ENCODE peak calls at places on chromosomes 7 and 10, in ten cellular contexts. One of them, this sample, is unnamed.

GRCh38 chr10:96417432-96417831 is 58.6 kb upstream of the OPALIN start:
- DNase-seq in WERI-Rb-1: peak
- DNase-seq in cardiac muscle cell: peak
- DNase-seq in PC-3: peak
- DNase-seq in K562: no peak
- DNase-seq in fibroblast of lung: peak
- DNase-seq in transverse colon: no peak
- DNase-seq in hepatocyte: peak
- DNase-seq in heart right ventricle: no peak
- DNase-seq in tibial artery: no peak
- DNase-seq in this sample: no peak

GRCh38 chr7:22278660-22279059 is 78.3 kb downstream of the RAPGEF5 start:
- DNase-seq in K562: no peak
- DNase-seq in tibial artery: no peak
- DNase-seq in fibroblast of lung: no peak
- DNase-seq in PC-3: no peak
- DNase-seq in cardiac muscle cell: no peak
- DNase-seq in transverse colon: no peak
- DNase-seq in hepatocyte: no peak
- DNase-seq in WERI-Rb-1: no peak
- DNase-seq in heart right ventricle: no peak
- DNase-seq in this sample: no peak

GRCh38 chr10:112227331-112227961 is 43.9 kb upstream of the GPAM start:
- DNase-seq in cardiac muscle cell: no peak
- DNase-seq in tibial artery: no peak
- DNase-seq in fibroblast of lung: peak
- DNase-seq in WERI-Rb-1: no peak
- DNase-seq in hepatocyte: peak
- DNase-seq in K562: no peak
- DNase-seq in heart right ventricle: no peak
- DNase-seq in transverse colon: no peak
- DNase-seq in PC-3: no peak
- DNase-seq in this sample: no peak

GRCh38 chr7:96800824-96801223 is 91.2 kb upstream of the SEM1 start:
- DNase-seq in WERI-Rb-1: no peak
- DNase-seq in tibial artery: no peak
- DNase-seq in cardiac muscle cell: no peak
- DNase-seq in transverse colon: no peak
- DNase-seq in PC-3: peak
- DNase-seq in K562: no peak
- DNase-seq in heart right ventricle: no peak
- DNase-seq in fibroblast of lung: no peak
- DNase-seq in hepatocyte: no peak
- DNase-seq in this sample: no peak

GRCh38 chr7:12322287-12322902 is 81.3 kb downstream of the VWDE start:
- DNase-seq in hepatocyte: peak
- DNase-seq in fibroblast of lung: peak
- DNase-seq in heart right ventricle: no peak
- DNase-seq in K562: peak
- DNase-seq in WERI-Rb-1: no peak
- DNase-seq in PC-3: peak
- DNase-seq in tibial artery: no peak
- DNase-seq in cardiac muscle cell: no peak
- DNase-seq in transverse colon: no peak
- DNase-seq in this sample: no peak

GRCh38 chr10:82768040-82768439 is 893.0 kb downstream of the NRG3 start:
- DNase-seq in heart right ventricle: no peak
- DNase-seq in cardiac muscle cell: no peak
- DNase-seq in transverse colon: no peak
- DNase-seq in hepatocyte: no peak
- DNase-seq in fibroblast of lung: no peak
- DNase-seq in K562: no peak
- DNase-seq in WERI-Rb-1: no peak
- DNase-seq in tibial artery: no peak
- DNase-seq in PC-3: no peak
- DNase-seq in this sample: no peak

GRCh38 chr10:35635576-35635975 is 6.5 kb downstream of the FZD8 start:
- DNase-seq in fibroblast of lung: peak
- DNase-seq in cardiac muscle cell: peak
- DNase-seq in K562: peak
- DNase-seq in heart right ventricle: peak
- DNase-seq in hepatocyte: peak
- DNase-seq in WERI-Rb-1: peak
- DNase-seq in PC-3: peak
- DNase-seq in transverse colon: peak
- DNase-seq in tibial artery: peak
- DNase-seq in this sample: no peak

GRCh38 chr10:72276421-72277339 is 3.0 kb downstream of the DDIT4 start:
- DNase-seq in WERI-Rb-1: no peak
- DNase-seq in transverse colon: peak
- DNase-seq in cardiac muscle cell: no peak
- DNase-seq in hepatocyte: peak
- DNase-seq in fibroblast of lung: peak
- DNase-seq in heart right ventricle: no peak
- DNase-seq in K562: no peak
- DNase-seq in PC-3: no peak
- DNase-seq in tibial artery: no peak
- DNase-seq in this sample: no peak

GRCh38 chr10:102552533-102552932 is 48.8 kb downstream of the SUFU start:
- DNase-seq in WERI-Rb-1: no peak
- DNase-seq in heart right ventricle: no peak
- DNase-seq in transverse colon: no peak
- DNase-seq in fibroblast of lung: no peak
- DNase-seq in tibial artery: no peak
- DNase-seq in PC-3: no peak
- DNase-seq in cardiac muscle cell: no peak
- DNase-seq in K562: no peak
- DNase-seq in hepatocyte: no peak
- DNase-seq in this sample: no peak

GRCh38 chr10:120970595-120971529 is 119.7 kb downstream of the WDR11 start:
- DNase-seq in hepatocyte: no peak
- DNase-seq in transverse colon: no peak
- DNase-seq in K562: no peak
- DNase-seq in tibial artery: no peak
- DNase-seq in PC-3: no peak
- DNase-seq in cardiac muscle cell: no peak
- DNase-seq in heart right ventricle: no peak
- DNase-seq in WERI-Rb-1: no peak
- DNase-seq in fibroblast of lung: no peak
- DNase-seq in this sample: no peak

GRCh38 chr7:152870106-152870693 is 110.6 kb downstream of the ACTR3B start:
- DNase-seq in transverse colon: no peak
- DNase-seq in tibial artery: no peak
- DNase-seq in WERI-Rb-1: no peak
- DNase-seq in cardiac muscle cell: no peak
- DNase-seq in heart right ventricle: no peak
- DNase-seq in fibroblast of lung: no peak
- DNase-seq in hepatocyte: no peak
- DNase-seq in K562: no peak
- DNase-seq in PC-3: no peak
- DNase-seq in this sample: no peak

GRCh38 chr10:72719941-72720592 is 28.1 kb downstream of the MCU start:
- DNase-seq in cardiac muscle cell: no peak
- DNase-seq in fibroblast of lung: peak
- DNase-seq in K562: no peak
- DNase-seq in hepatocyte: no peak
- DNase-seq in heart right ventricle: no peak
- DNase-seq in PC-3: peak
- DNase-seq in tibial artery: no peak
- DNase-seq in transverse colon: no peak
- DNase-seq in WERI-Rb-1: no peak
- DNase-seq in this sample: no peak

GRCh38 chr10:33134011-33134751 is 176.2 kb upstream of the ITGB1 start:
- DNase-seq in K562: no peak
- DNase-seq in tibial artery: peak
- DNase-seq in fibroblast of lung: peak
- DNase-seq in hepatocyte: peak
- DNase-seq in heart right ventricle: no peak
- DNase-seq in PC-3: peak
- DNase-seq in WERI-Rb-1: no peak
- DNase-seq in transverse colon: peak
- DNase-seq in cardiac muscle cell: no peak
- DNase-seq in this sample: no peak

GRCh38 chr10:46550795-46551700 is 5.4 kb downstream of the GPRIN2 start:
- DNase-seq in tibial artery: peak
- DNase-seq in PC-3: no peak
- DNase-seq in hepatocyte: no peak
- DNase-seq in fibroblast of lung: no peak
- DNase-seq in cardiac muscle cell: no peak
- DNase-seq in K562: peak
- DNase-seq in transverse colon: peak
- DNase-seq in WERI-Rb-1: peak
- DNase-seq in heart right ventricle: peak
- DNase-seq in this sample: peak

GRCh38 chr7:98056580-98056979 is 50.1 kb upstream of the LMTK2 start:
- DNase-seq in transverse colon: no peak
- DNase-seq in cardiac muscle cell: no peak
- DNase-seq in tibial artery: no peak
- DNase-seq in PC-3: no peak
- DNase-seq in heart right ventricle: no peak
- DNase-seq in fibroblast of lung: no peak
- DNase-seq in K562: no peak
- DNase-seq in hepatocyte: no peak
- DNase-seq in WERI-Rb-1: no peak
- DNase-seq in this sample: no peak

GRCh38 chr7:130879191-130879590 is 145.2 kb upstream of the KLF14 start:
- DNase-seq in cardiac muscle cell: no peak
- DNase-seq in WERI-Rb-1: no peak
- DNase-seq in PC-3: peak
- DNase-seq in fibroblast of lung: no peak
- DNase-seq in K562: no peak
- DNase-seq in heart right ventricle: no peak
- DNase-seq in hepatocyte: no peak
- DNase-seq in tibial artery: no peak
- DNase-seq in transverse colon: no peak
- DNase-seq in this sample: no peak
- H3K27ac ChIP-seq in cardiac muscle cell: no peak
- H3K27ac ChIP-seq in WERI-Rb-1: no peak
- H3K27ac ChIP-seq in PC-3: peak
- H3K27ac ChIP-seq in fibroblast of lung: peak
- H3K27ac ChIP-seq in K562: no peak
- H3K27ac ChIP-seq in heart right ventricle: no peak
- H3K27ac ChIP-seq in hepatocyte: no peak
- H3K27ac ChIP-seq in tibial artery: no peak
- H3K27ac ChIP-seq in transverse colon: no peak
- H3K27ac ChIP-seq in this sample: no peak

GRCh38 chr10:119136084-119136483 is 29.4 kb downstream of the SFXN4 start:
- DNase-seq in transverse colon: no peak
- DNase-seq in WERI-Rb-1: no peak
- DNase-seq in cardiac muscle cell: no peak
- DNase-seq in K562: no peak
- DNase-seq in hepatocyte: no peak
- DNase-seq in heart right ventricle: no peak
- DNase-seq in fibroblast of lung: no peak
- DNase-seq in tibial artery: peak
- DNase-seq in PC-3: no peak
- DNase-seq in this sample: no peak

GRCh38 chr10:119138341-119139306 is 26.9 kb downstream of the SFXN4 start:
- DNase-seq in K562: no peak
- DNase-seq in heart right ventricle: no peak
- DNase-seq in hepatocyte: no peak
- DNase-seq in PC-3: no peak
- DNase-seq in WERI-Rb-1: no peak
- DNase-seq in tibial artery: no peak
- DNase-seq in transverse colon: no peak
- DNase-seq in cardiac muscle cell: no peak
- DNase-seq in fibroblast of lung: no peak
- DNase-seq in this sample: no peak

GRCh38 chr10:119140603-119141245 is 24.8 kb downstream of the SFXN4 start:
- DNase-seq in tibial artery: peak
- DNase-seq in hepatocyte: no peak
- DNase-seq in fibroblast of lung: no peak
- DNase-seq in WERI-Rb-1: no peak
- DNase-seq in cardiac muscle cell: no peak
- DNase-seq in K562: no peak
- DNase-seq in PC-3: no peak
- DNase-seq in heart right ventricle: no peak
- DNase-seq in transverse colon: no peak
- DNase-seq in this sample: no peak

GRCh38 chr10:119135517-119135890 is 30.0 kb downstream of the SFXN4 start:
- DNase-seq in cardiac muscle cell: no peak
- DNase-seq in transverse colon: no peak
- DNase-seq in K562: no peak
- DNase-seq in heart right ventricle: no peak
- DNase-seq in PC-3: no peak
- DNase-seq in fibroblast of lung: no peak
- DNase-seq in tibial artery: peak
- DNase-seq in hepatocyte: peak
- DNase-seq in WERI-Rb-1: no peak
- DNase-seq in this sample: no peak

GRCh38 chr10:119139464-119140067 is 25.9 kb downstream of the SFXN4 start:
- DNase-seq in K562: no peak
- DNase-seq in heart right ventricle: peak
- DNase-seq in transverse colon: no peak
- DNase-seq in hepatocyte: no peak
- DNase-seq in PC-3: peak
- DNase-seq in cardiac muscle cell: no peak
- DNase-seq in WERI-Rb-1: peak
- DNase-seq in tibial artery: no peak
- DNase-seq in fibroblast of lung: no peak
- DNase-seq in this sample: no peak
- TF ChIP-seq CTCF in K562: peak
- TF ChIP-seq CTCF in heart right ventricle: peak
- TF ChIP-seq CTCF in transverse colon: peak
- TF ChIP-seq CTCF in hepatocyte: peak
- TF ChIP-seq CTCF in PC-3: peak
- TF ChIP-seq CTCF in cardiac muscle cell: peak
- TF ChIP-seq CTCF in WERI-Rb-1: peak
- TF ChIP-seq CTCF in tibial artery: peak
- TF ChIP-seq CTCF in fibroblast of lung: peak
- TF ChIP-seq CTCF in this sample: peak

GRCh38 chr10:133520193-133520738 is 6.9 kb upstream of the CYP2E1 start:
- DNase-seq in cardiac muscle cell: no peak
- DNase-seq in fibroblast of lung: peak
- DNase-seq in hepatocyte: no peak
- DNase-seq in tibial artery: peak
- DNase-seq in heart right ventricle: peak
- DNase-seq in K562: peak
- DNase-seq in transverse colon: peak
- DNase-seq in WERI-Rb-1: peak
- DNase-seq in PC-3: peak
- DNase-seq in this sample: peak
- H3K4me3 ChIP-seq in cardiac muscle cell: no peak
- H3K4me3 ChIP-seq in fibroblast of lung: peak
- H3K4me3 ChIP-seq in hepatocyte: no peak
- H3K4me3 ChIP-seq in tibial artery: peak
- H3K4me3 ChIP-seq in heart right ventricle: peak
- H3K4me3 ChIP-seq in K562: no peak
- H3K4me3 ChIP-seq in transverse colon: peak
- H3K4me3 ChIP-seq in WERI-Rb-1: peak
- H3K4me3 ChIP-seq in PC-3: peak
- H3K4me3 ChIP-seq in this sample: peak

DNA sequence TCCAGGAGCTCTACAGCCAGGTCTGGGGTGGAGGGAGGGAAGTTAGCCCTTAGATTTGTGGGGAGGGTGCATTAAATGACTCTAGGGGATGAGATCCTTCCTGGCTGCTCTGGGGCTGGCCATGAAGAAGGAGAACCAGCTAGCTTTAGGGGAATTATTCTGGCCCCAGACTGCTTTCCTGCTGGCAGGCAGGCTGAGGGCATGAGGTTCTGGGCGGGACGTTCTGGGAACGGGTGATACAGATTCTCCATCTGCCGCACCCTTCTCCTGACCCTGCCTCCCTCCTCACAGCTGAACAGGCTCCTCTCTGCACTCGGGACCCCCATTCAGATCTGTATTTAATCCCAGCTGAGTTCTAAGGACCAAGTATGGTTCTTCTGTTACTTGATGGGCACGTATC is 23.9 kb downstream of the GOLGA7B start:
- DNase-seq in heart right ventricle: no peak
- DNase-seq in hepatocyte: no peak
- DNase-seq in K562: no peak
- DNase-seq in WERI-Rb-1: no peak
- DNase-seq in transverse colon: no peak
- DNase-seq in tibial artery: no peak
- DNase-seq in cardiac muscle cell: no peak
- DNase-seq in PC-3: no peak
- DNase-seq in fibroblast of lung: no peak
- DNase-seq in this sample: no peak
- H3K27ac ChIP-seq in heart right ventricle: no peak
- H3K27ac ChIP-seq in hepatocyte: no peak
- H3K27ac ChIP-seq in K562: no peak
- H3K27ac ChIP-seq in WERI-Rb-1: no peak
- H3K27ac ChIP-seq in transverse colon: no peak
- H3K27ac ChIP-seq in tibial artery: peak
- H3K27ac ChIP-seq in cardiac muscle cell: no peak
- H3K27ac ChIP-seq in PC-3: no peak
- H3K27ac ChIP-seq in fibroblast of lung: no peak
- H3K27ac ChIP-seq in this sample: no peak